ENCODE peak calls at places on chromosomes 11 and 22, in four cellular contexts. X, Y, F and M are unnamed samples.

GRCh38 chr11:66473167-66473566 is 6.5 kb downstream of the PELI3 start:
- DNase-seq in Y (no peak), X (no peak), F (no peak), M (no peak)

GRCh38 chr11:94787798-94788197 is 19.6 kb downstream of the AMOTL1 start:
- DNase-seq in X (no peak), F (no peak), Y (no peak), M (no peak)

GRCh38 chr11:120400564-120401364 is 64.6 kb downstream of the ARHGEF12 start:
- DNase-seq in X (peak), F (peak), Y (no peak), M (no peak)

GRCh38 chr11:45654242-45654641 is 11.2 kb downstream of the CHST1 start:
- DNase-seq in X (no peak), F (no peak), Y (peak), M (no peak)

GRCh38 chr11:116980136-116980793 is 118.0 kb downstream of the SIK3 start:
- DNase-seq in F (no peak), Y (no peak), X (no peak), M (no peak)

GRCh38 chr22:20807315-20807752 is 33.4 kb downstream of the SERPIND1 start:
- DNase-seq in X (peak), F (peak), Y (no peak), M (no peak)

GRCh38 chr11:81010631-81011030 is 1569.8 kb upstream of the TENM4 start:
- DNase-seq in F (no peak), X (no peak), Y (no peak), M (no peak)

GRCh38 chr22:32866953-32867352 is 65.4 kb downstream of the TIMP3 start:
- DNase-seq in Y (no peak), F (no peak), X (no peak), M (no peak)

GRCh38 chr11:126496576-126497403 is 141.3 kb downstream of the ST3GAL4 start:
- DNase-seq in Y (no peak), X (no peak), F (no peak), M (no peak)

GRCh38 chr11:19953909-19954308 is 206.4 kb downstream of the DBX1 start:
- DNase-seq in F (peak), X (peak), Y (peak), M (no peak)
- TF ChIP-seq CTCF in F (peak), X (peak), Y (peak), M (peak)

DNA sequence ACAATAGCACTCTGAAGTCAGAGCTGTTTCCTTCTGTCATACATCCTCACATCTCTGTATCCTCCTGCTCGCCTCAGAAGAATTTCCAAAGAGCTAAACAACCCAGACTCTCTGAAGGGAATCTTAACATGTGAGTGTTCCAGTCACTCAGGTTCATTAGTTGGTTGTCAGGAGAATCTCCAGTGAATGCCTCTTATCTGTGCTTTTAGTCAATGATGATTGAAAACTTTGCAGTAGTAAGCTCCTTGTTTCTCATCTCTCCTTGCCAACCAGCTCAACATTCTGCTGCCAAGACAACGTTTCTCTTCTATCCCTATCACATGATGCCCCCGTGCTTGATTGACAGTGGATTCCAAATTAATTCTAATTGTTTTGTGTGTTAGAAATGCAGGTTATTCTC is 195.5 kb downstream of the C11orf91 start:
- DNase-seq in X (no peak), Y (no peak), F (no peak), M (no peak)
- TF ChIP-seq CTCF in X (no peak), Y (no peak), F (no peak), M (no peak)

DNA sequence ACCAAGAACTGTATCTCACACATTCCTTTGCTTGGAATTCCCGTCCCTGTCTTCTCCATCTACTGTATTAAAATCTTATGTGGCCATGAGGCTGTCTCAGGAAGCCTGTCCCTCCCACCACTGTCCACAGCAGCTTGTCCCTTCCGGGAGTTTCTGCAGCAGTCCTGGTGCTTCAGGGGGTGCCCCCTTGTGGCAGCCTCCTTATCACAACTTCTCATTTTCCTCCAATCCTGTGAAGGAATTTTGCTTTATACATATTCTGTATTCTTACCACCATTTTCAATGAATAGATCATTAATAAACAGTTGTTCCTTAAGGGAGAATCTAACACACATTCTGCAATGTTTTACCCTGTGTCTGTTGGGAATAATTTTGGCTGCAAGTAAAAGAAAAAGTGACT is 220.4 kb upstream of the RAG2 start:
- DNase-seq in X (peak), Y (peak), F (peak), M (no peak)
- TF ChIP-seq CTCF in X (peak), Y (no peak), F (no peak), M (peak)

GRCh38 chr11:119152604-119153003 is 3.8 kb downstream of the ABCG4 start:
- DNase-seq in F (no peak), X (no peak), Y (no peak), M (no peak)

GRCh38 chr11:119154178-119154577 is 5.3 kb downstream of the ABCG4 start:
- DNase-seq in F (no peak), X (no peak), Y (no peak), M (no peak)

GRCh38 chr11:119152043-119152442 is 3.2 kb downstream of the ABCG4 start:
- DNase-seq in Y (no peak), X (no peak), F (no peak), M (no peak)

GRCh38 chr11:119155733-119156492 is 7.1 kb downstream of the ABCG4 start:
- DNase-seq in Y (peak), F (peak), X (no peak), M (no peak)

DNA sequence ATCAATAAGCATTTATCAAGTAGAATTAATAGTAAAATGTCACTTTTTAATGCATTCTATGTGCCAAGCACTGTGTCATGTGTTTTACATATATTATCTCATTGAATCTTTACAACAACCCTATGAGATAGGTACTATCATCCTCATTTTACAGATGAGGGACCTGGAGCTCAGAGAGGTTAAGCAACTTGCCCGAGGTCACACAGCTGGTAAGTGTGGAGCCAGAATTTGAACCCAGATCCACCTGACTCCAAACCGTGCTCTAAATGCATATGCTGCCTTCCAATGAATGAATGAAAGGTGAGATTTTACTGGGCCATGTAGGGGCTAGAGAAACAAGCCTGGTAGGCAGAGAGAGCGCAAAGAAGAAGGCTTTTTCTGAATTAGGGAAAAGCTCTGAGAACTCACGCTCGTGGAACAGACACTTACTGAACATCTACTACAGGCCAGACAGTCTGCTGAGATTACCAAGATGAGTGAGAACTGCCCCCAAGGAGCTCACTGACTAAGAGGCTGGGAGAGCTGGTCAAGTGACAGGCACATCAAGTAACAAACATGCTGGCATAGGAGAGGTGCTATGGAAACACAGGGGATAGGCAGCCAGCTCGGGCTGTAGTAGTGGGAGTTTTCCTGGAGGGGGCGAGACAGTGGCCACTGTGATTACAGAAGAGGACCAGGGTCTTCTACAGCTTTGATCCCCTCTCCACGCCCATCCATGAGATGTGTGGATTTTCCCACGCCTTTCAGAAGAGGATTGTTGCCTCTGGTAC is 4.4 kb downstream of the ABCG4 start:
- DNase-seq in X (no peak), F (peak), Y (peak), M (no peak)
- TF ChIP-seq CTCF in X (no peak), F (no peak), Y (no peak), M (peak)

GRCh38 chr22:50179937-50180726 is 5.6 kb upstream of the TRABD start:
- DNase-seq in F (no peak), Y (no peak), X (no peak), M (no peak)

GRCh38 chr22:50183141-50183971 is 2.4 kb upstream of the TRABD start:
- DNase-seq in Y (no peak), X (no peak), F (no peak), M (no peak)

GRCh38 chr22:50182176-50183081 is 3.3 kb upstream of the TRABD start:
- DNase-seq in F (no peak), Y (no peak), X (no peak), M (no peak)

GRCh38 chr22:50178871-50179869 is 6.5 kb upstream of the TRABD start:
- DNase-seq in F (no peak), Y (no peak), X (no peak), M (no peak)

GRCh38 chr22:50180727-50181521 is 4.8 kb upstream of the TRABD start:
- DNase-seq in F (no peak), X (no peak), Y (no peak), M (no peak)
- TF ChIP-seq CTCF in F (no peak), X (no peak), Y (no peak), M (no peak)

DNA sequence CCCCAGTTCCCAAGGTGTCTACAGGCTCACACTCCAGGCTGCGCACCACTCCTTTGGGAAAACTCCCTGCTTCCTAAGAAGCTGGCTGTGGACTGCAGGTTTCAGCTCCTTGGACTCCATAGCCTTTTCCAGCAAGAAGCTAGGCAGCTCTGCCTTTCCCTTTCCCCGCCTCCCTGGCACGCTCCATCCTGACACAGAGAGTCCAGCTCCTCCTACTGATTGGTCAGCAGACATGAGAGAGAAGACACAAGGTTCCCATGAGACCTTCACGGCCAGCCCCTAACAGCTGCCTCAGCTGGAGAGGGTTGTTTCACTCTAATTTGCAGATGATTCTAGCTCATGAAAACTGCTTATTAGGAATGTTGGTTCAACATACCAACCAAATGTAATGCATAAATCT is 27.6 kb downstream of the TENM4 start:
- DNase-seq in Y (peak), X (peak), F (no peak), M (no peak)
- TF ChIP-seq CTCF in Y (no peak), X (no peak), F (no peak), M (no peak)

GRCh38 chr11:111975076-111975806 is 38.1 kb downstream of the DIXDC1 start:
- DNase-seq in F (peak), X (no peak), Y (no peak), M (no peak)
- TF ChIP-seq CTCF in F (no peak), X (peak), Y (no peak), M (no peak)

GRCh38 chr11:36292311-36292722 is 3.1 kb upstream of the COMMD9 start:
- DNase-seq in Y (peak), F (peak), X (peak), M (no peak)
- TF ChIP-seq CTCF in Y (peak), F (peak), X (peak), M (peak)